ENCODE peak calls at places on chromosomes 7 and 10, in nine cellular contexts. F is tibial artery, J is fibroblast of the aortic adventitia, C is upper lobe of right lung, V is neural crest cell, R is GM06990, N is heart right ventricle, I is OCI-LY7, X is choroid plexus epithelial cell. O is an unnamed sample.

GRCh38 chr7:127792528-127793342 is 140.7 kb downstream of the SND1 start:
- DNase-seq in F (no peak), J (no peak), C (no peak), V (peak), R (no peak), N (no peak), I (peak), X (no peak), O (no peak)

GRCh38 chr10:82497451-82497850 is 622.5 kb downstream of the NRG3 start:
- DNase-seq in F (no peak), J (peak), C (no peak), V (no peak), R (no peak), N (no peak), I (no peak), X (peak), O (no peak)

GRCh38 chr10:3829193-3830050 is 44.4 kb upstream of the KLF6 start:
- DNase-seq in F (no peak), J (no peak), C (no peak), V (no peak), R (no peak), N (no peak), I (no peak), X (peak), O (no peak)

GRCh38 chr7:38855867-38856266 is 53.1 kb downstream of the VPS41 start:
- DNase-seq in F (no peak), J (no peak), C (no peak), V (no peak), R (no peak), N (no peak), I (no peak), X (no peak), O (no peak)

GRCh38 chr10:79442171-79443040 is 3.0 kb downstream of the ZCCHC24 start:
- DNase-seq in F (peak), J (no peak), C (peak), V (no peak), R (no peak), N (no peak), I (no peak), X (no peak), O (no peak)

GRCh38 chr7:131786204-131786603 is 229.8 kb upstream of the PODXL start:
- DNase-seq in F (no peak), J (no peak), C (no peak), V (no peak), R (no peak), N (no peak), I (peak), X (no peak), O (no peak)

GRCh38 chr10:79139124-79139835 is 70.5 kb downstream of the ZMIZ1 start:
- DNase-seq in F (peak), J (peak), C (no peak), V (no peak), R (no peak), N (peak), I (no peak), X (peak), O (no peak)

GRCh38 chr10:58488921-58489320 is 23.8 kb upstream of the BICC1 start:
- DNase-seq in F (no peak), J (peak), C (no peak), V (no peak), R (no peak), N (no peak), I (no peak), X (no peak), O (no peak)

GRCh38 chr10:132623996-132624846 is 86.6 kb downstream of the INPP5A start:
- DNase-seq in F (peak), J (no peak), C (peak), V (no peak), R (no peak), N (no peak), I (no peak), X (no peak), O (no peak)

GRCh38 chr7:3029138-3029537 is 14.5 kb downstream of the CARD11 start:
- DNase-seq in F (no peak), J (no peak), C (peak), V (no peak), R (no peak), N (no peak), I (no peak), X (no peak), O (no peak)

GRCh38 chr7:10756981-10757380 is 216.7 kb upstream of the PHF14 start:
- DNase-seq in F (no peak), J (no peak), C (no peak), V (no peak), R (no peak), N (no peak), I (no peak), X (no peak), O (no peak)

GRCh38 chr7:26616235-26616634 is 248.2 kb downstream of the SKAP2 start:
- DNase-seq in F (no peak), J (no peak), C (no peak), V (no peak), R (no peak), N (no peak), I (no peak), X (no peak), O (no peak)

GRCh38 chr7:94632338-94633024 is 23.5 kb downstream of the SGCE start:
- DNase-seq in F (no peak), J (peak), C (no peak), V (no peak), R (peak), N (no peak), I (no peak), X (peak), O (no peak)

GRCh38 chr10:90777614-90778013 is 80.2 kb downstream of the HTR7 start:
- DNase-seq in F (no peak), J (peak), C (no peak), V (no peak), R (no peak), N (no peak), I (no peak), X (no peak), O (no peak)

GRCh38 chr10:90775351-90776028 is 82.3 kb downstream of the HTR7 start:
- DNase-seq in F (no peak), J (peak), C (no peak), V (no peak), R (no peak), N (no peak), I (no peak), X (peak), O (no peak)

GRCh38 chr10:90780488-90780887 is 77.4 kb downstream of the HTR7 start:
- DNase-seq in F (no peak), J (no peak), C (no peak), V (no peak), R (no peak), N (no peak), I (no peak), X (no peak), O (no peak)

GRCh38 chr10:90779573-90779972 is 78.3 kb downstream of the HTR7 start:
- DNase-seq in F (no peak), J (no peak), C (no peak), V (no peak), R (no peak), N (no peak), I (no peak), X (peak), O (no peak)
- TF ChIP-seq CTCF in F (no peak), J (peak), C (no peak), V (peak), R (peak), N (no peak), I (peak), X (peak), O (no peak)

DNA sequence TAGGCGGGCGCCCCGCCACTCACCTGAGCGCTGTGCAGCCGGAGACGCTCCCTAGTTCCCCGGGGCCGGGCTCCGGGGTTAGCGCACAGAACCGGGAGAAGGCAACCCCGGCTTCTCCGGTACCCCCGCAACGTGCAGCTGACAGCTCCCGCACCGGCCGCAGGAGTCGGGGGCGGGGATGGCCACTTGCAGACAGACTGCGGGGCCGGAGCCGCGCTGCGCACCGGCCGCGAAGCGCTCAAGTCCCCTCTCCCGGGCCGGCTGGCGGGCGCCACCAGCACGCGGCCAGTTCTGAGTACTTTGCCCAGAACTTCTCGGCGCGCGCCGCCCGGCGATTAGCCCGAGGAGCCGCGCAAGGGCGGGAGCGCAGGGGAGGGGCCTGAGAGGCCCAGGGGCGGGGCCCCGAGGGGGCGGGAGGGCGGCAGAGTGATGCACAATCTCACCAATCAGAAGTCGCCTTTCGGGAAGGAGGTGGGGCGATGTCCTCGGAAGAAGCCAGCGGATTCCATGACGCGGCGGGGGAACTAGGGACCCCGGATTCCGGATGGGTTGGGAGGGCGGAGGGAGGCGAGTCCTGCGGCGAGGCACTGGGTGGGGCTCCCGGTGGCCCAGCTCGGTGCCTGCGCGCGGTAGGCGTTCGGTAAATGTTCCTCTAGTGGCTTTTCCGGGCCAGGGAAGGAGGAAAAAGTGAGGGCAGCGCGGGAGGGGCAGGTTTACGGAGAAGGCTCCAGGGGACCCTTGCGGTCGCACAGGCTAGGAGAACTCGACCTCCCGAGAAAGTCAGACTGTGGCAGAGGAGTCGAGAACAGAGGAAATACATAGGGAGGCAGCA is at the start of gene OSBPL3:
- DNase-seq in F (peak), J (peak), C (peak), V (peak), R (peak), N (peak), I (peak), X (peak), O (peak)
- TF ChIP-seq CTCF in F (no peak), J (no peak), C (no peak), V (peak), R (no peak), N (no peak), I (no peak), X (peak), O (no peak)

GRCh38 chr10:72069751-72070501 is 18.4 kb downstream of the SPOCK2 start:
- DNase-seq in F (no peak), J (no peak), C (no peak), V (no peak), R (no peak), N (no peak), I (no peak), X (no peak), O (no peak)
- TF ChIP-seq CTCF in F (no peak), J (peak), C (no peak), V (peak), R (peak), N (no peak), I (peak), X (peak), O (peak)

DNA sequence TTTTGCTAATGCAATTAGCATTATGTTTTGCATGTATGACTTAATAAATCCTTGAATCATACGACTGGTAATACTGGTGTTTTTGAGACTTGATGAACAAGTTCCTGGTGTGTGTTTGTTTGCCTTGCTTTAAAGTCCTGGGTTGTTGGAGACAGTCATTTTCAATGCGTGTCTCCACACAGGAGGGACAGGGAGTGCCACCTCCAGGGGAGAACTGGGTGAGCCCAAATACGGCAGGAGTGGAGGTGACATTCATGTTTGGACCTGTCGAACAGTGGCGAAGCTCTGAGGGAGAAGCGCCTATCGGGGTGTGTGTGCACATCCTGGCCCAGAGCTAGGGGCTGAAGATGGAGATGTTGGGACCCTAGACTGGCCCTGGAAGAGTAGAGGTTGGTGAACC is 43.8 kb downstream of the DAGLB start:
- DNase-seq in F (no peak), J (no peak), C (no peak), V (no peak), R (no peak), N (no peak), I (no peak), X (no peak), O (no peak)
- TF ChIP-seq CTCF in F (no peak), J (no peak), C (no peak), V (no peak), R (no peak), N (no peak), I (no peak), X (no peak), O (no peak)

GRCh38 chr7:134029743-134030142 is 97.4 kb upstream of the LRGUK start:
- DNase-seq in F (no peak), J (peak), C (no peak), V (no peak), R (no peak), N (no peak), I (no peak), X (peak), O (no peak)

GRCh38 chr7:134030460-134030865 is 96.7 kb upstream of the LRGUK start:
- DNase-seq in F (no peak), J (no peak), C (no peak), V (no peak), R (no peak), N (no peak), I (no peak), X (no peak), O (no peak)

GRCh38 chr7:134028853-134029252 is 98.3 kb upstream of the LRGUK start:
- DNase-seq in F (no peak), J (no peak), C (no peak), V (no peak), R (no peak), N (no peak), I (no peak), X (no peak), O (no peak)

GRCh38 chr7:134034652-134035051 is 92.5 kb upstream of the LRGUK start:
- DNase-seq in F (no peak), J (no peak), C (no peak), V (no peak), R (no peak), N (no peak), I (no peak), X (no peak), O (no peak)

DNA sequence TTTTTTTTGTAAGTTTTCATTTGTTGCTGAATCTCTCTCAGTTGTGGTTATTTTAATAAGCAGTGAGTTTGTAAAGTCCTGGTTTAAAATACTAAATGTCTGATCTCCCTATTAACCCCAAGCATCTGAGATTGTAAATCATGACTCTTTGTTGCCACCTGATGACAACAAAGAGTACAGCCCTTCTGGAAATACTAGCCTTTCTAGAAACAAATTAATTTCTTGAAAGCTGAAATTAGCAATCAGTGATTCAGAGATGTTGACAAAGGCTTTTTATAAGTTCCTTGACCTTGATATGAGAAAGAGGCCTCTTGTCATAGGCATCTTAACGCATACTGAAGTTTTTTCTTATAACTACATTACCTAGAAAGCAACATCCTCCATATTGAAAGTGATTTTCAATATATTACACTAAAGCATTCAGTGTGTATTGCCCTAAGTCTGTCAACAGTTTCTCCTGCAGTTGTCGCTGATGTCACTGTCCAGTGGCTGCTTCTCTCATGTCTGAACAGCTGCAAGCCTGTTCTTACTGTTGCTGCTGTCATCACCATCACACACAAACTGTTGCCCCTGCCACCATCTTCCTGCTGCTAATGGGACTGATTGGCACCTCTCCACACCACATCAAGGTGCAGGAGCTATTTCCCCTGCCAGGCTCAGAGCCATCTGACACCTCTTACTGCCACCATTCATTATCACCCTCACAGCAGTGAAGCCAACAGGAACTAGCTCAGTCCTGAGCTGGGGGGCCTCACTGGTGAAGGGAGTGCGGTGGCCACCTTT is 95.1 kb upstream of the LRGUK start:
- DNase-seq in F (no peak), J (no peak), C (no peak), V (no peak), R (no peak), N (peak), I (no peak), X (peak), O (no peak)
- TF ChIP-seq CTCF in F (no peak), J (peak), C (no peak), V (peak), R (no peak), N (no peak), I (peak), X (no peak), O (peak)